ENCODE peak calls at places on chromosomes 6 and 20, in eight cellular contexts. H, K, M, W, N, X, T and J are unnamed samples.

GRCh38 chr20:46746972-46747371 is 37.5 kb downstream of the SLC2A10 start:
- DNase-seq in M (no peak), H (no peak), W (no peak), T (no peak), X (peak; percentile 32), K (no peak), N (no peak), J (no peak)

GRCh38 chr6:89433637-89434499 is 916 bp downstream of the ANKRD6 start:
- DNase-seq in H (peak; percentile 60), T (peak; percentile 36), N (no peak), X (no peak), M (no peak), K (no peak), W (peak; percentile 52), J (peak; percentile 67)

GRCh38 chr20:33656783-33657703 is 5.1 kb upstream of the C20orf144 start:
- DNase-seq in W (no peak), K (no peak), X (no peak), N (no peak), H (no peak), M (no peak), T (no peak), J (peak; percentile 34)

GRCh38 chr6:37396571-37397185 is 36.3 kb upstream of the CMTR1 start:
- DNase-seq in M (no peak), X (peak; percentile 52), K (no peak), T (no peak), N (no peak), W (no peak), H (peak; percentile 55), J (no peak)

GRCh38 chr20:59242714-59243626 is 57.4 kb upstream of the EDN3 start:
- DNase-seq in T (no peak), M (no peak), W (no peak), H (peak; percentile 95), N (no peak), X (no peak), K (no peak), J (no peak)

GRCh38 chr6:148857817-148858390 is 111.1 kb downstream of the UST start:
- DNase-seq in H (no peak), K (peak; percentile 91), N (no peak), T (no peak), X (no peak), M (no peak), W (no peak), J (no peak)

GRCh38 chr6:160300076-160300695 is 41.6 kb upstream of the SLC22A2 start:
- DNase-seq in W (no peak), M (no peak), K (no peak), T (no peak), H (no peak), N (no peak), X (no peak), J (no peak)

GRCh38 chr6:72650081-72650745 is 28.3 kb downstream of the KCNQ5 start:
- DNase-seq in X (no peak), T (no peak), W (no peak), M (no peak), H (no peak), N (no peak), K (no peak), J (no peak)

GRCh38 chr6:20117474-20117873 is 94.8 kb downstream of the MBOAT1 start:
- DNase-seq in K (no peak), T (no peak), H (no peak), N (no peak), M (no peak), W (no peak), X (no peak), J (no peak)

GRCh38 chr6:153130515-153131036 is 506 bp downstream of the RGS17 start:
- DNase-seq in H (no peak), N (no peak), X (no peak), W (no peak), K (no peak), T (no peak), M (no peak), J (no peak)

GRCh38 chr20:37737806-37738442 is 44.1 kb downstream of the CTNNBL1 start:
- DNase-seq in T (no peak), K (no peak), N (no peak), X (peak; percentile 31), H (peak; percentile 32), W (no peak), M (no peak), J (no peak)

GRCh38 chr20:60046011-60046413 is 87.8 kb downstream of the CDH26 start:
- DNase-seq in K (no peak), M (no peak), H (peak; percentile 93), N (no peak), W (no peak), T (no peak), X (no peak), J (no peak)

GRCh38 chr6:163355471-163355991 is 59.0 kb upstream of the QKI start:
- DNase-seq in M (no peak), W (peak; percentile 79), N (peak; percentile 27), X (peak; percentile 82), H (peak; percentile 88), K (no peak), T (no peak), J (no peak)

GRCh38 chr6:91781946-91782345 is 1195.1 kb upstream of the MAP3K7 start:
- DNase-seq in K (no peak), X (no peak), N (peak; percentile 30), M (peak; percentile 3), T (no peak), H (no peak), W (peak; percentile 53), J (no peak)

GRCh38 chr6:167031082-167031709 is 32.0 kb downstream of the CEP43 start:
- DNase-seq in T (no peak), K (no peak), X (peak; percentile 7), H (no peak), M (no peak), N (no peak), W (no peak), J (no peak)

GRCh38 chr20:63703471-63703975 is 4.3 kb downstream of the ARFRP1 start:
- DNase-seq in W (peak; percentile 55), T (no peak), K (no peak), M (no peak), X (no peak), H (peak; percentile 7), N (no peak), J (no peak)

GRCh38 chr6:52975580-52975979 is 19.5 kb downstream of the GSTA4 start:
- DNase-seq in W (no peak), X (no peak), N (no peak), T (no peak), M (no peak), H (no peak), K (no peak), J (no peak)

GRCh38 chr6:56329296-56330050 is 82.1 kb upstream of the COL21A1 start:
- DNase-seq in X (peak; percentile 88), W (no peak), N (no peak), M (no peak), H (no peak), K (no peak), T (no peak), J (no peak)

GRCh38 chr6:39228992-39229767 is at the start of gene KCNK5:
- DNase-seq in M (peak; percentile 79), X (peak; percentile 22), H (peak; percentile 95), W (peak; percentile 80), T (peak; percentile 59), N (peak; percentile 70), K (no peak), J (peak; percentile 87)

GRCh38 chr6:45650527-45651135 is 272.9 kb upstream of the SUPT3H start:
- DNase-seq in M (no peak), K (no peak), T (no peak), X (peak; percentile 80), H (no peak), W (no peak), N (no peak), J (no peak)

GRCh38 chr6:138970856-138971425 is 17.1 kb downstream of the REPS1 start:
- DNase-seq in M (no peak), T (no peak), X (peak; percentile 89), H (peak; percentile 31), W (no peak), K (peak; percentile 61), N (no peak), J (no peak)

GRCh38 chr6:108133594-108134179 is 32.1 kb upstream of the NR2E1 start:
- DNase-seq in T (no peak), H (peak; percentile 73), W (peak; percentile 74), M (peak; percentile 63), X (peak; percentile 76), K (peak; percentile 39), N (no peak), J (peak; percentile 84)
- TF ChIP-seq CTCF in T (no peak), H (no peak), W (peak; percentile 12), M (peak; percentile 26), X (no peak), K (peak; percentile 8), N (no peak), J (no peak)

GRCh38 chr6:31680841-31681671 is at the start of gene LY6G5C:
- DNase-seq in T (peak; percentile 65), N (peak; percentile 70), M (peak; percentile 73), W (peak; percentile 91), H (peak; percentile 91), X (peak; percentile 94), K (peak; percentile 91), J (peak; percentile 92)
- TF ChIP-seq CTCF in T (peak; percentile 64), N (peak; percentile 74), M (peak; percentile 81), W (peak; percentile 71), H (peak; percentile 60), X (peak; percentile 71), K (peak; percentile 66), J (peak; percentile 64)

GRCh38 chr6:5749666-5750215 is 257.0 kb downstream of the NRN1 start:
- DNase-seq in X (no peak), H (no peak), M (no peak), K (no peak), N (no peak), T (no peak), W (no peak), J (no peak)
- TF ChIP-seq CTCF in X (no peak), H (no peak), M (no peak), K (no peak), N (no peak), T (no peak), W (no peak), J (no peak)

GRCh38 chr6:140001005-140001404 is 626.6 kb upstream of the CITED2 start:
- DNase-seq in N (no peak), X (no peak), W (no peak), H (no peak), K (no peak), M (no peak), T (no peak), J (no peak)

GRCh38 chr6:140001851-140002301 is 627.4 kb upstream of the CITED2 start:
- DNase-seq in K (no peak), M (no peak), T (no peak), X (no peak), N (no peak), W (no peak), H (no peak), J (no peak)

GRCh38 chr6:139990865-139991264 is 616.4 kb upstream of the CITED2 start:
- DNase-seq in X (peak; percentile 68), W (no peak), H (no peak), T (no peak), N (no peak), M (no peak), K (no peak), J (no peak)

DNA sequence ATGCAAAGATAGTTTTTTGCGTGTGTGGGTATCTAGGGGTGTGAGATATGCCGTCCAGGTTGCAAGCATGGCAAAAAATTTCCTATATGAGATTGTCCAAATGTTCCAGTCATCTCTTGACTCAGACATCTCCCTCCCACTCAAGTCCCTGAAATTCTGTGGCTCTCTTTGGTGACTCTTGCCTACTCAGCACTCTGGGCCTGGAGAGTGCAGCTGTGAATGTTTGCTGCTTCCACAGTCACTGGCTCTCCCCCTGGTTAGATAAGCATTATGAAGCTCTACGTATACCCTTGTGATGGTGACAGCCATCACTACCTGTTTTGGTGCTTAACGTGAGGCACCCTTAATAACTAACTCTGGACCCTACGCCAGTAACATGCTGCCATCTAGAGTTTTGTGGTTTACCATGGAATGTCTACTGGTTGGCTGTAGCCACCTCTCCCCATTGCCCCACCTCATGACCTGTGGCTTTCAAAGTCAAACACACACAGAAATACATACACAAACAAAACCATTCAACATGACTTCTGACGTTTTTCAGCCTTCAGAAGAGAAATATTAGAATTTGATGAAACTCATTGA is 621.9 kb upstream of the CITED2 start:
- DNase-seq in N (no peak), M (no peak), K (no peak), X (no peak), T (peak; percentile 83), H (peak; percentile 64), W (no peak), J (no peak)
- TF ChIP-seq CTCF in N (no peak), M (peak; percentile 19), K (no peak), X (no peak), T (peak; percentile 56), H (no peak), W (peak; percentile 21), J (no peak)